ENCODE peak calls at places on chromosome 12, in five cellular contexts. U, Q, M, K and C are unnamed samples.

GRCh38 chr12:85632390-85632789 is 203.8 kb downstream of the RASSF9 start:
- DNase-seq in K (no peak), U (no peak), Q (no peak), M (peak; percentile 14), C (peak; percentile 68)

GRCh38 chr12:24496755-24497154 is 452.1 kb downstream of the BCAT1 start:
- DNase-seq in M (peak; percentile 71), K (no peak), Q (no peak), U (no peak), C (peak; percentile 80)

GRCh38 chr12:32285484-32285883 is 113.9 kb upstream of the FGD4 start:
- DNase-seq in Q (no peak), U (no peak), K (no peak), M (no peak), C (no peak)

GRCh38 chr12:128109236-128109635 is 157.7 kb upstream of the TMEM132C start:
- DNase-seq in Q (no peak), U (no peak), K (no peak), M (no peak), C (no peak)

GRCh38 chr12:88944403-88944802 is 364.1 kb upstream of the KITLG start:
- DNase-seq in K (no peak), Q (no peak), M (peak; percentile 47), U (no peak), C (peak; percentile 60)

GRCh38 chr12:110993425-110993824 is 73.0 kb upstream of the MYL2 start:
- DNase-seq in Q (peak; percentile 28), K (no peak), U (no peak), M (no peak), C (no peak)

GRCh38 chr12:114430306-114430705 is 24.4 kb upstream of the TBX5 start:
- DNase-seq in U (no peak), Q (no peak), M (no peak), K (peak; percentile 31), C (peak; percentile 100)

GRCh38 chr12:122187466-122187865 is 4.5 kb downstream of the LRRC43 start:
- DNase-seq in U (no peak), Q (no peak), K (no peak), M (no peak), C (no peak)

GRCh38 chr12:47979686-47980085 is 16.3 kb downstream of the TMEM106C start:
- DNase-seq in U (no peak), Q (no peak), M (no peak), K (no peak), C (no peak)

GRCh38 chr12:132154341-132154761 is 10.1 kb downstream of the NOC4L start:
- DNase-seq in Q (peak; percentile 22), U (no peak), K (peak; percentile 27), M (no peak), C (no peak)

GRCh38 chr12:67193705-67194104 is 75.5 kb upstream of the CAND1 start:
- DNase-seq in K (peak; percentile 59), U (peak; percentile 62), Q (peak; percentile 56), M (peak; percentile 40), C (peak; percentile 23)

GRCh38 chr12:8996682-8997405 is 7.5 kb downstream of the KLRG1 start:
- DNase-seq in K (peak; percentile 90), Q (no peak), U (no peak), M (peak; percentile 71), C (peak; percentile 49)

GRCh38 chr12:48958049-48958388 is 732 bp upstream of the ARF3 start:
- DNase-seq in U (no peak), Q (no peak), K (no peak), M (no peak), C (no peak)

GRCh38 chr12:44372259-44372658 is 503.9 kb downstream of the NELL2 start:
- DNase-seq in M (peak; percentile 27), Q (no peak), K (no peak), U (no peak), C (peak; percentile 60)

GRCh38 chr12:125453751-125454150 is 388.5 kb downstream of the AACS start:
- DNase-seq in Q (no peak), U (peak; percentile 15), K (no peak), M (no peak), C (no peak)

GRCh38 chr12:83183132-83183531 is 496.4 kb downstream of the TMTC2 start:
- DNase-seq in Q (no peak), U (no peak), K (no peak), M (no peak), C (no peak)

GRCh38 chr12:9115731-9116689 is at the start of gene A2M:
- DNase-seq in Q (no peak), K (no peak), U (no peak), M (peak; percentile 80), C (no peak)

GRCh38 chr12:62625238-62625637 is 158.6 kb downstream of the MON2 start:
- DNase-seq in U (no peak), K (peak; percentile 63), M (peak; percentile 24), Q (peak; percentile 53), C (peak; percentile 13)

GRCh38 chr12:15979096-15980091 is 68.3 kb downstream of the DERA start:
- DNase-seq in U (no peak), K (peak; percentile 46), M (peak; percentile 37), Q (peak; percentile 68), C (peak; percentile 93)

GRCh38 chr12:55019784-55020183 is at the start of gene NEUROD4:
- DNase-seq in Q (peak; percentile 97), M (peak; percentile 60), K (peak; percentile 60), U (peak; percentile 91), C (peak; percentile 52)

GRCh38 chr12:6199531-6200265 is 502 bp upstream of the CD9 start:
- DNase-seq in Q (peak; percentile 92), U (no peak), K (peak; percentile 65), M (peak; percentile 71), C (no peak)

GRCh38 chr12:31740618-31741017 is 11.8 kb upstream of the AMN1 start:
- DNase-seq in Q (no peak), U (no peak), K (no peak), M (no peak), C (no peak)

GRCh38 chr12:30807695-30808034 is 52.9 kb upstream of the CAPRIN2 start:
- DNase-seq in M (no peak), Q (no peak), U (no peak), K (no peak), C (no peak)

GRCh38 chr12:39959016-39959415 is 146.9 kb downstream of the SLC2A13 start:
- DNase-seq in Q (no peak), U (no peak), K (no peak), M (no peak), C (no peak)

GRCh38 chr12:42585846-42586226 is 3.7 kb downstream of the PRICKLE1 start:
- DNase-seq in M (no peak), U (no peak), K (no peak), Q (no peak), C (no peak)

GRCh38 chr12:76470028-76470939 is 89.3 kb downstream of the OSBPL8 start:
- DNase-seq in K (peak; percentile 61), U (no peak), Q (peak; percentile 59), M (peak; percentile 84), C (peak; percentile 93)

GRCh38 chr12:5081016-5081415 is 37.3 kb downstream of the KCNA5 start:
- DNase-seq in K (peak; percentile 26), U (no peak), Q (peak; percentile 65), M (no peak), C (no peak)

GRCh38 chr12:67909091-67909531 is 80.1 kb upstream of the IFNG-AS1 start:
- DNase-seq in K (peak; percentile 65), M (peak; percentile 59), Q (no peak), U (no peak), C (peak; percentile 75)

GRCh38 chr12:118983147-118983824 is 1.9 kb downstream of the SRRM4 start:
- DNase-seq in K (no peak), Q (no peak), M (no peak), U (no peak), C (no peak)

DNA sequence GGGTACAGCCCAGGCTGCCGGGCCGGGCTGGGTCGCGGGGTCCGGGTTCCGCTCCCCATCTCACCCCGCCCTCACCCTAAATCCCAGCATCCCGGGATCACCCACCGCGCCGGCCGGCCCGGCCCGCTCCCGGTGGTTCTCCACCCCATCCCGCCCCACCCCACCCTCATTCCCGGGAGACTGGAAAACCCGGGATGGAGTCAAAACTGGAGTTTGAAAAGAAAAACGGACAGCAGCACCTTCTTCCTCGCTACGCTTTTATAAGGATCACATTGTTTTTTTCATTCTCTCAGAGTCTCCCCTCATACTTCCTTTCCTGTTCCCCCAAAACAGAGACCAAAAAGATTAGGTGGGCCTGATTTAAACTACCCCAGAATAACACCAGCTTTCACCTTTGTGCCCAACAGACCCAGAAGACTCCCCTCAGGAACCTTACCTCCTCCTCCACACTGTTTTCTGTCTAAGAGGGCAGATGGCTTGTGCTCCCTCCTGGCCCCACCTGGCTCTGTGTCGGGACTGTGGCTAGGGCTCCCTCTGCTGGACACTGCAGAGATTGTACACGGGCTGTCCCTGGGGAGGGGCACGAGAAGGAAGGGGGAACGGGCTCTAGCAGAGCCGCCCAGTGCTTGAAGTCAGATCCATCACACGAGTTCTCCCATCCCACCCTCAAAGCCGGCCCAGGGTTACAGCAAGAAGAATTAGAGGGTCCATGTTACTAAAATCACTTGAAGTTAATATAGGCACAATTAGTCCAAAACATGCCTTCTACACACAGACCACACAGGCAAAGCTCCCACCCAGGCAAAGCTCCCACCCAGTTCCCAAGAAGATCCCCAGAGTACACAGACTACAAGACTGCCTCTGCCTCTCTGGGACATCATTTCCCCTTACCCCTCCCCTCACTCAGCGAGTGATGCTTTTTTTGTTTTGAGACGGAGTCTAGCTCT is 3.0 kb downstream of the GLI1 start:
- DNase-seq in M (peak; percentile 93), U (peak; percentile 88), Q (peak; percentile 98), K (peak; percentile 94), C (peak; percentile 82)
- H3K18ac ChIP-seq in M (peak overlapping the region; percentile 29), U (no peak overlapping the region), Q (peak overlapping the region; percentile 75), K (no peak overlapping the region), C (peak overlapping the region; percentile 5)

GRCh38 chr12:29148958-29149690 is at the start of gene FAR2:
- DNase-seq in K (peak; percentile 44), Q (peak; percentile 83), M (peak; percentile 70), U (peak; percentile 44), C (no peak)
- H3K18ac ChIP-seq in K (peak within 1 kb of the TSS; percentile 91), Q (peak within 1 kb of the TSS; percentile 98), M (peak within 1 kb of the TSS; percentile 96), U (peak within 1 kb of the TSS; percentile 96), C (peak within 1 kb of the TSS; percentile 16)

GRCh38 chr12:90090929-90091651 is 382.5 kb upstream of the ATP2B1 start:
- DNase-seq in K (peak; percentile 57), U (peak; percentile 41), M (peak; percentile 88), Q (peak; percentile 90), C (peak; percentile 94)
- H3K18ac ChIP-seq in K (no peak overlapping the region), U (no peak overlapping the region), M (no peak overlapping the region), Q (no peak overlapping the region), C (no peak overlapping the region)

GRCh38 chr12:51863363-51863920 is 14.9 kb upstream of the FIGNL2 start:
- DNase-seq in U (peak; percentile 58), K (no peak), M (no peak), Q (peak; percentile 40), C (no peak)

GRCh38 chr12:51865470-51865745 is 16.9 kb upstream of the FIGNL2 start:
- DNase-seq in M (no peak), U (no peak), Q (no peak), K (no peak), C (no peak)

GRCh38 chr12:51862947-51863346 is 14.4 kb upstream of the FIGNL2 start:
- DNase-seq in Q (peak; percentile 63), K (no peak), U (no peak), M (no peak), C (no peak)

GRCh38 chr12:51864701-51865469 is 16.4 kb upstream of the FIGNL2 start:
- DNase-seq in U (no peak), M (no peak), K (no peak), Q (peak; percentile 21), C (no peak)

GRCh38 chr12:51863921-51864700 is 15.6 kb upstream of the FIGNL2 start:
- DNase-seq in U (peak; percentile 79), M (peak; percentile 65), K (no peak), Q (peak; percentile 89), C (no peak)
- H3K18ac ChIP-seq in U (peak overlapping the region; percentile 91), M (peak overlapping the region; percentile 47), K (peak overlapping the region; percentile 82), Q (peak overlapping the region; percentile 29), C (no peak overlapping the region)